ENCODE peak calls at places on chromosomes 2 and 18, in four cellular contexts. H is GM12892, Y is NCI-H1930, J is aorta. E is an unnamed sample.

GRCh38 chr2:183284606-183285005 is 160.4 kb downstream of the NUP35 start:
- DNase-seq in H (no peak), Y (no peak), J (no peak), E (no peak)

GRCh38 chr2:9207641-9208301 is 1.2 kb downstream of the ASAP2 start:
- DNase-seq in H (peak), Y (no peak), J (no peak), E (peak)

GRCh38 chr18:9488535-9488934 is 13.2 kb downstream of the RALBP1 start:
- DNase-seq in H (no peak), Y (no peak), J (no peak), E (no peak)

GRCh38 chr2:145688156-145688555 is 1168.2 kb upstream of the ZEB2 start:
- DNase-seq in H (no peak), Y (no peak), J (no peak), E (no peak)

GRCh38 chr2:236867441-236868260 is 218.0 kb upstream of the COPS8 start:
- DNase-seq in H (no peak), Y (no peak), J (no peak), E (no peak)

GRCh38 chr2:127864877-127865276 is 6.9 kb upstream of the POLR2D start:
- DNase-seq in H (no peak), Y (no peak), J (no peak), E (no peak)

GRCh38 chr2:40489678-40489960 is 37.7 kb upstream of the SLC8A1 start:
- DNase-seq in H (no peak), Y (no peak), J (no peak), E (no peak)

GRCh38 chr2:1795842-1796580 is 51.7 kb upstream of the PXDN start:
- DNase-seq in H (no peak), Y (no peak), J (no peak), E (no peak)

GRCh38 chr18:24014986-24015896 is 687 bp downstream of the TTC39C start:
- DNase-seq in H (peak), Y (peak), J (peak), E (peak)

GRCh38 chr2:51995293-51995692 is 963.4 kb upstream of the NRXN1 start:
- DNase-seq in H (no peak), Y (no peak), J (no peak), E (no peak)

GRCh38 chr2:23497063-23497462 is 112.1 kb downstream of the KLHL29 start:
- DNase-seq in H (no peak), Y (no peak), J (peak), E (no peak)

E was measured in testis.